ENCODE peak calls at places on chromosome 5, in five cellular contexts. One of them, this sample, is unnamed.
A peak's percentile ranks its signal among the peaks of the same experiment; 100 is the strongest.

GRCh38 chr5:160500776-160501175 is 79.1 kb downstream of the PTTG1 start:
- DNase-seq in SJSA1: no peak
- DNase-seq in SW480: no peak
- DNase-seq in kidney tubule cell: no peak
- DNase-seq in neural crest cell: no peak
- DNase-seq in this sample: no peak

GRCh38 chr5:170273968-170274710 is 23.4 kb downstream of the LCP2 start:
- DNase-seq in neural crest cell: no peak
- DNase-seq in SW480: peak; percentile 38
- DNase-seq in kidney tubule cell: peak; percentile 46
- DNase-seq in SJSA1: no peak
- DNase-seq in this sample: no peak

GRCh38 chr5:115374057-115374775 is 77.8 kb upstream of the CCDC112 start:
- DNase-seq in SW480: peak; percentile 44
- DNase-seq in kidney tubule cell: peak; percentile 7
- DNase-seq in neural crest cell: no peak
- DNase-seq in SJSA1: no peak
- DNase-seq in this sample: no peak

GRCh38 chr5:151155777-151156731 is 1.5 kb downstream of the ANXA6 start:
- DNase-seq in neural crest cell: peak; percentile 20
- DNase-seq in SJSA1: peak; percentile 68
- DNase-seq in SW480: peak; percentile 32
- DNase-seq in kidney tubule cell: peak; percentile 39
- DNase-seq in this sample: no peak

GRCh38 chr5:145943674-145944121 is 7.3 kb downstream of the SH3RF2 start:
- DNase-seq in kidney tubule cell: peak; percentile 74
- DNase-seq in SJSA1: no peak
- DNase-seq in SW480: peak; percentile 42
- DNase-seq in neural crest cell: no peak
- DNase-seq in this sample: no peak

GRCh38 chr5:96114736-96115466 is 153.2 kb upstream of the ELL2 start:
- DNase-seq in SJSA1: no peak
- DNase-seq in SW480: no peak
- DNase-seq in neural crest cell: no peak
- DNase-seq in kidney tubule cell: peak; percentile 72
- DNase-seq in this sample: no peak

GRCh38 chr5:40680741-40681350 is 1.1 kb downstream of the PTGER4 start:
- DNase-seq in SJSA1: no peak
- DNase-seq in SW480: no peak
- DNase-seq in neural crest cell: no peak
- DNase-seq in kidney tubule cell: peak; percentile 11
- DNase-seq in this sample: no peak

GRCh38 chr5:135038829-135039525 is 4.9 kb upstream of the PITX1 start:
- DNase-seq in SJSA1: no peak
- DNase-seq in kidney tubule cell: no peak
- DNase-seq in SW480: no peak
- DNase-seq in neural crest cell: no peak
- DNase-seq in this sample: no peak

GRCh38 chr5:153998010-153998409 is 40.7 kb downstream of the FAM114A2 start:
- DNase-seq in SJSA1: no peak
- DNase-seq in kidney tubule cell: peak; percentile 23
- DNase-seq in SW480: no peak
- DNase-seq in neural crest cell: no peak
- DNase-seq in this sample: no peak

GRCh38 chr5:40124367-40124766 is 555.3 kb upstream of the PTGER4 start:
- DNase-seq in kidney tubule cell: peak; percentile 11
- DNase-seq in neural crest cell: no peak
- DNase-seq in SW480: no peak
- DNase-seq in SJSA1: no peak
- DNase-seq in this sample: no peak

GRCh38 chr5:61999371-61999770 is 306.6 kb upstream of the KIF2A start:
- DNase-seq in neural crest cell: no peak
- DNase-seq in SJSA1: no peak
- DNase-seq in SW480: no peak
- DNase-seq in kidney tubule cell: peak; percentile 22
- DNase-seq in this sample: no peak

GRCh38 chr5:143481697-143482531 is 78.4 kb upstream of the NR3C1 start:
- DNase-seq in neural crest cell: no peak
- DNase-seq in kidney tubule cell: no peak
- DNase-seq in SJSA1: no peak
- DNase-seq in SW480: no peak
- DNase-seq in this sample: no peak

GRCh38 chr5:43305948-43306563 is 7.2 kb downstream of the HMGCS1 start:
- DNase-seq in kidney tubule cell: peak; percentile 70
- DNase-seq in SW480: peak; percentile 57
- DNase-seq in neural crest cell: no peak
- DNase-seq in SJSA1: no peak
- DNase-seq in this sample: no peak

GRCh38 chr5:133696006-133696584 is 83.8 kb upstream of the FSTL4 start:
- DNase-seq in kidney tubule cell: no peak
- DNase-seq in SJSA1: peak; percentile 40
- DNase-seq in neural crest cell: no peak
- DNase-seq in SW480: no peak
- DNase-seq in this sample: no peak

GRCh38 chr5:174044451-174044850 is 1.1 kb upstream of the NSG2 start:
- DNase-seq in SW480: no peak
- DNase-seq in kidney tubule cell: no peak
- DNase-seq in SJSA1: no peak
- DNase-seq in neural crest cell: no peak
- DNase-seq in this sample: no peak

GRCh38 chr5:139593716-139594319 is 32.7 kb downstream of the UBE2D2 start:
- DNase-seq in SJSA1: peak; percentile 63
- DNase-seq in kidney tubule cell: peak; percentile 72
- DNase-seq in neural crest cell: no peak
- DNase-seq in SW480: peak; percentile 41
- DNase-seq in this sample: peak; percentile 23

GRCh38 chr5:135565256-135565655 is 13.5 kb downstream of the CXCL14 start:
- DNase-seq in kidney tubule cell: no peak
- DNase-seq in neural crest cell: no peak
- DNase-seq in SW480: no peak
- DNase-seq in SJSA1: no peak
- DNase-seq in this sample: no peak

GRCh38 chr5:71839049-71839834 is 120.2 kb downstream of the CARTPT start:
- DNase-seq in SW480: no peak
- DNase-seq in kidney tubule cell: no peak
- DNase-seq in SJSA1: no peak
- DNase-seq in neural crest cell: no peak
- DNase-seq in this sample: no peak

GRCh38 chr5:109411627-109412026 is 1.9 kb upstream of the PJA2 start:
- DNase-seq in SW480: peak; percentile 91
- DNase-seq in SJSA1: no peak
- DNase-seq in neural crest cell: no peak
- DNase-seq in kidney tubule cell: peak; percentile 89
- DNase-seq in this sample: peak; percentile 19

GRCh38 chr5:68898961-68899471 is 194.8 kb upstream of the SLC30A5 start:
- DNase-seq in neural crest cell: no peak
- DNase-seq in kidney tubule cell: peak; percentile 65
- DNase-seq in SW480: peak; percentile 16
- DNase-seq in SJSA1: peak; percentile 44
- DNase-seq in this sample: peak; percentile 68